ENCODE peak calls at places on chromosomes 2 and 18, in four cellular contexts. F, N, T and O are unnamed samples.

GRCh38 chr2:239804161-239805042 is 220.7 kb downstream of the NDUFA10 start:
- DNase-seq in F (no peak), N (no peak), T (no peak), O (no peak)

GRCh38 chr2:70902067-70902442 is 33.6 kb upstream of the ATP6V1B1 start:
- DNase-seq in N (no peak), T (peak), F (no peak), O (peak)

GRCh38 chr18:4074647-4075046 is 380.5 kb downstream of the DLGAP1 start:
- DNase-seq in N (no peak), T (no peak), F (no peak), O (no peak)

GRCh38 chr18:10928971-10929373 is 220.4 kb downstream of the PIEZO2 start:
- DNase-seq in F (no peak), N (peak), T (no peak), O (no peak)

GRCh38 chr2:222383255-222383654 is 41.1 kb upstream of the SGPP2 start:
- DNase-seq in F (no peak), T (no peak), N (no peak), O (no peak)

GRCh38 chr2:120496759-120497158 is 150.8 kb downstream of the INHBB start:
- DNase-seq in N (no peak), T (no peak), F (no peak), O (no peak)

GRCh38 chr18:3889803-3890202 is 439.8 kb downstream of the TGIF1 start:
- DNase-seq in F (no peak), N (no peak), T (peak), O (no peak)

GRCh38 chr2:201786471-201786870 is 5.7 kb upstream of the ALS2 start:
- DNase-seq in T (no peak), N (no peak), F (no peak), O (no peak)

GRCh38 chr18:54130177-54130576 is 94.3 kb downstream of the MBD2 start:
- DNase-seq in N (no peak), T (no peak), F (no peak), O (no peak)

GRCh38 chr2:24857741-24858140 is 62.3 kb downstream of the ADCY3 start:
- DNase-seq in T (no peak), N (no peak), F (no peak), O (no peak)

GRCh38 chr2:238968616-238969394 is 120.9 kb downstream of the TWIST2 start:
- DNase-seq in N (no peak), F (no peak), T (no peak), O (no peak)

GRCh38 chr2:53715568-53715967 is 52.0 kb upstream of the CHAC2 start:
- DNase-seq in F (peak), T (no peak), N (no peak), O (no peak)

GRCh38 chr2:71833855-71834554 is 313.7 kb downstream of the CYP26B1 start:
- DNase-seq in F (no peak), T (no peak), N (no peak), O (no peak)

GRCh38 chr2:175463639-175464310 is 282.3 kb upstream of the ATP5MC3 start:
- DNase-seq in T (peak), N (no peak), F (no peak), O (no peak)

GRCh38 chr2:151819920-151820319 is 8.3 kb downstream of the ARL5A start:
- DNase-seq in T (no peak), F (no peak), N (no peak), O (no peak)

GRCh38 chr2:152453129-152453642 is 118.2 kb downstream of the FMNL2 start:
- DNase-seq in F (no peak), T (peak), N (no peak), O (no peak)

GRCh38 chr2:166411473-166412230 is 35.9 kb upstream of the SCN9A start:
- DNase-seq in F (peak), N (no peak), T (no peak), O (no peak)

GRCh38 chr18:40355701-40356100 is 1599.3 kb upstream of the PIK3C3 start:
- DNase-seq in T (no peak), F (no peak), N (no peak), O (no peak)

GRCh38 chr2:229980440-229981184 is 58.3 kb downstream of the FBXO36 start:
- DNase-seq in N (peak), T (no peak), F (no peak), O (peak)

GRCh38 chr2:25341031-25341727 is 546 bp downstream of the DNMT3A start:
- DNase-seq in F (no peak), T (no peak), N (no peak), O (peak)

GRCh38 chr2:233400961-233401360 is 46.7 kb downstream of the DGKD start:
- DNase-seq in N (no peak), F (no peak), T (no peak), O (no peak)

GRCh38 chr2:233400341-233400740 is 46.0 kb downstream of the DGKD start:
- DNase-seq in T (no peak), N (no peak), F (no peak), O (no peak)

GRCh38 chr2:233399306-233400225 is 45.3 kb downstream of the DGKD start:
- DNase-seq in F (no peak), T (no peak), N (no peak), O (peak)

GRCh38 chr2:233395687-233396086 is 41.4 kb downstream of the DGKD start:
- DNase-seq in T (no peak), F (no peak), N (no peak), O (no peak)
- TF ChIP-seq PBX3 in T (no peak), F (no peak), N (no peak), O (no peak)

GRCh38 chr2:162063281-162063680 is 10.7 kb downstream of the DPP4 start:
- DNase-seq in N (no peak), T (no peak), F (no peak), O (no peak)
- TF ChIP-seq PBX3 in N (no peak), T (no peak), F (no peak), O (no peak)

GRCh38 chr2:208266641-208267335 is 733 bp downstream of the PIKFYVE start:
- DNase-seq in T (no peak), N (no peak), F (no peak), O (no peak)

GRCh38 chr2:208269091-208269490 is 3.0 kb downstream of the PIKFYVE start:
- DNase-seq in N (no peak), F (peak), T (peak), O (no peak)

GRCh38 chr2:208265807-208266640 is at the start of gene PIKFYVE:
- DNase-seq in T (peak), N (peak), F (peak), O (peak)

GRCh38 chr2:208268553-208268952 is 2.5 kb downstream of the PIKFYVE start:
- DNase-seq in T (no peak), N (no peak), F (no peak), O (no peak)

DNA sequence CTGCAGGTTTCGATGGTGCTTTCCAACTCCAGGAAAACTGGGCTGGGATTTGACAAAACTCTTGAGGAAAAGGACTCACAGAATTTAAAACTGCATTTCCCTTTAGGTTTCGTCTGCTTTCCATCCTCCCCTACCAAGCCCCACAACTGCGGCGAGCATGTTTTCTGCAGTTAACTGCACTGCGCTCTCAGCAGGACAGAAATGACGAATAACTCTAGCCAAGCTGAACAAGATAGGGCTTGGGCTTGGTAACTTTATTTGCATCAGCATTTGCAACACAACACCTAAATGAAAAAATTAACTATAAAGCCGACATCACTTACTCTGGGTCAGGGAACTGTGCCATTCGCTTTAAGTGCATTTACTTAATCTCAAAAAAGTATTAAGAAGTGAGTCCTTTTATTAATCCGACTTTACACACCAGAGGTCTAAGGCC is 666 bp upstream of the PIKFYVE start:
- DNase-seq in T (peak), F (no peak), N (no peak), O (peak)
- TF ChIP-seq PBX3 in T (no peak), F (no peak), N (no peak), O (no peak)

DNA sequence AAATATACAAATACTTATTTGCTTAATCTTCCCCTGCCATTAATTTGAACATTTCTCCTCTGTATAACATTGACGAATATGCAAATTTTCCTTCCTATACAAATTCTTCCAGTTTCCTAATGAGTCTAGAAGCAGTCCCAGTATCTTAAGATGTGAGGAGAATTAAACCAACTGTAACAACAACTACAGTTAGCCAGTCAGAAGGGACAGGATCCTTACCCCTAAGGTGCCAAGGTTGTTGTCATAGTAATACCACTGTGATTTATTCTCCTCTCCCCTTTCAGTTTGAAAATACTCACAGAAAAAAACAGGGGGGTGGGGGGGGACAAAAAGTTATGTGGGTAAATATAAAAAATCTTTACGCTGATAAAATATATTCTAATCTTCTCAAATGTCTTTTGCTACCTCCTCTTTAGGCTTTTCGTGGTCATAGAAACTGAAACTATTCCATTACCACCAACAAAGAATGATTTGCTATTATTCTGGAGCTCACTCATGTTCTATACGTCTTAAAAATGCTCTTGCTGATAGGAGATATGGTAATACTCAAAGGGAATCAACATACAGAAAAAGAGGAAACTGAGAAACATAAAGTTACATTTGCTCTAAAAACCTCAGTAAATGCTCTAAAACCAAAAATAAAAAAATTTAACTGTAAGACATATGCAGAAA is 107.6 kb downstream of the MEMO1 start:
- DNase-seq in T (no peak), F (no peak), N (no peak), O (peak)
- TF ChIP-seq PBX3 in T (no peak), F (no peak), N (no peak), O (no peak)

GRCh38 chr2:182066439-182067061 is 80.9 kb downstream of the PPP1R1C start:
- DNase-seq in F (no peak), N (no peak), T (no peak), O (peak)
- TF ChIP-seq PBX3 in F (no peak), N (no peak), T (no peak), O (peak)

GRCh38 chr2:59993721-59994120 is 559.7 kb downstream of the BCL11A start:
- DNase-seq in N (no peak), T (no peak), F (no peak), O (no peak)
- TF ChIP-seq PBX3 in N (no peak), T (no peak), F (no peak), O (no peak)

DNA sequence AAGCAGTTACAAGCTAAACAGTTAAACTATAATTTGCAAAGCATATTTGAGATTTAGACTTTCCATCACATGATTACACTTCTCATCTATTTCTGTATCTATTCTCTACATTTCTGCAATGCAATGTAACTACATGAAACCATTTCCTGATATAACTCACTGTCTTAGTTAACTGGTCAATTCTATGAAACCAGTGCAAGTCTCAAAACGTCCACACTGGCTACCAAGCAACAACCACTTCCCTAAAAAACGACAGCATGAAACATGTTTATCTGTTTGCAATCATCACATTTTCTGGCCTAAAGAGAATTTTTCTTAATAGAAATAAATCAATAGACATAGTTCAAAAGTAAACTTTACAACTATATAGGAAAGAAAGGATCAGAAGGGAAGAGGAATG is 17.4 kb downstream of the FECH start:
- DNase-seq in N (no peak), T (no peak), F (no peak), O (no peak)
- TF ChIP-seq PBX3 in N (no peak), T (no peak), F (no peak), O (no peak)

DNA sequence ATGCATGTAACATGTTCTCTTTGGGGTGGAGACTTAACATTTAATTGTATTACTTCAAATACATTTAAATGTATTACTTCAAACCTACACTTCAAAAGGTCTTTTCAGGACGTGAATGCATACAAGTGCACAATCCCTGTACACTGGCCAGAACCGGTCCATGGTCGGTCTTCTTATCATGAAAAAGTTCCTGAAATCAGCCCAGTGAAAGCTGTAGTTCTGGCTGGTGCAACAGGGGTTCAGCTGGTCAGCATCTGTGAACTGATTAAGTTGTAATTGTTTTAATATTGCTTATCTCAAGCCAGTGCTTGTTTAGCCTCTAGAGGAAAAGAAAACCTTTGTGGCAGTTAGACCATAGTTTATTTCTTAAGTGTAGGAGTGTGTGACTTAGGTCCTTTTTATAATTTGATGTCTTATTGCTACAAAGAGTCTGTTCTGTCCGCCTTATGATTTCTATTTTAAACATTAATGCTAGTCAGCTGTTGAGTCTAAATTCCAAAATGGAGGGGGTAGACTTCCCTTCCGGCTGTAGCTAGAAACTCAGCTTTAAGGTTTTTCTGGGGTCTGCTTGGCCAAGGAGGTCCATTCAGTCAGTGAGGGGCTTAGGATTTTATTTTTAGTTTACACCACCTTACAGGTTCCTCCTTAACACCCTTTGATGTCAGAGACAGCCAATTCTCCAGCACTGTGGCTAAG is 765 bp upstream of the CYBRD1 start:
- DNase-seq in N (no peak), T (no peak), F (no peak), O (peak)
- TF ChIP-seq PBX3 in N (no peak), T (no peak), F (no peak), O (no peak)

DNA sequence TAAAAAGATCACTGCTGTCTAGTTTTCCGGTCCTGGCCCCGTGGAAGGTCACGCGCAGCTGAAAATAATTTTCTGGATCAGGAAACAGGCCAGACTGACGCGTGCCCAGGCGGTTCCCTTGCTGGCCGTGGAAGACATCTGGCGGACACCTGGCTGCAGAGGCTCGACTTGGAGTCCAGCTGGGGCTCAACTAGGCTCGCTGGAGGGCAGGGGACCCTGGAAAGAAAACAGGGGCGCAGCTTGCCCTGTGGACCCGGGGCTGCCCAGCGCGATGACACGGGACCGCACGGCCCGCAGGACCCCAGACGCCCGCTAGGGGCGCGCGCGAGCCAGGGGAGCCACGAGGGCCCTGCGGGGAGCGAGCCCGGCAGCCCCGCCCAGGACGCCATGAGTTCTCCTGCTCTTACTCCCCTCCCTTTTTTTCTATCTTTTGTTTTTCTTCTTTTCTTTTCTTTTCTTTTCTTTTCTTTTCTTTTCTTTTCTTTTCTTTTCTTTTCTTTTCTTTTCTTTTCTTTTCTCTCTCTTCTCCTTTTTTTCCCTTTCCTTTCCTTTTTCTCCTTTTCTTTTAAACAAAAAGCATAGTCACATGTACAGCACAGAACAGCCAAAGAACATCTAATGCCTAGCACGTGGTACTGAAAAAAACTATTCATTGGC is 43.2 kb upstream of the UBE2F start:
- DNase-seq in N (no peak), F (peak), T (peak), O (peak)
- TF ChIP-seq PBX3 in N (no peak), F (no peak), T (no peak), O (peak)

GRCh38 chr2:132814651-132815050 is 144.6 kb upstream of the LYPD1 start:
- DNase-seq in F (no peak), T (no peak), N (no peak), O (no peak)

GRCh38 chr2:132816234-132816633 is 146.2 kb upstream of the LYPD1 start:
- DNase-seq in N (no peak), T (no peak), F (peak), O (no peak)

GRCh38 chr2:132815522-132815921 is 145.5 kb upstream of the LYPD1 start:
- DNase-seq in N (no peak), F (peak), T (no peak), O (no peak)

GRCh38 chr2:132811148-132811915 is 141.3 kb upstream of the LYPD1 start:
- DNase-seq in T (no peak), F (no peak), N (no peak), O (no peak)
- TF ChIP-seq PBX3 in T (no peak), F (no peak), N (no peak), O (no peak)